ENCODE peak calls at places on chromosomes 13 and 19, in six cellular contexts. S is K562, I is HepG2, E is GM12878, V is H1, C is SK-N-SH. Q is an unnamed sample.

GRCh38 chr13:41503386-41503785 is 46.0 kb downstream of the RGCC start:
- DNase-seq in S (no peak), I (no peak), E (no peak), V (no peak), C (no peak), Q (no peak)

GRCh38 chr19:2050991-2051770 is at the start of gene MKNK2:
- DNase-seq in S (peak), I (peak), E (no peak), V (peak), C (peak), Q (peak)

GRCh38 chr13:23808803-23809202 is 80.4 kb downstream of the MIPEP start:
- DNase-seq in S (no peak), I (no peak), E (no peak), V (no peak), C (no peak), Q (no peak)

GRCh38 chr13:31797154-31797775 is 57.9 kb downstream of the RXFP2 start:
- DNase-seq in S (peak), I (peak), E (no peak), V (no peak), C (peak), Q (peak)

GRCh38 chr13:48761256-48761655 is 107.5 kb downstream of the CYSLTR2 start:
- DNase-seq in S (no peak), I (no peak), E (no peak), V (no peak), C (no peak), Q (no peak)

GRCh38 chr13:29569253-29570057 is 26.0 kb downstream of the SLC7A1 start:
- DNase-seq in S (no peak), I (peak), E (no peak), V (no peak), C (peak), Q (no peak)

GRCh38 chr19:6891761-6892385 is 4.5 kb downstream of the ADGRE1 start:
- DNase-seq in S (no peak), I (no peak), E (no peak), V (no peak), C (no peak), Q (no peak)

GRCh38 chr13:44322928-44323327 is 50.7 kb upstream of the SERP2 start:
- DNase-seq in S (no peak), I (no peak), E (no peak), V (no peak), C (no peak), Q (no peak)

GRCh38 chr19:2456301-2456570 is 523 bp downstream of the LMNB2 start:
- DNase-seq in S (no peak), I (no peak), E (no peak), V (no peak), C (no peak), Q (no peak)

GRCh38 chr19:35753634-35754364 is 3.0 kb downstream of the HSPB6 start:
- DNase-seq in S (no peak), I (no peak), E (no peak), V (no peak), C (no peak), Q (no peak)

GRCh38 chr19:1584500-1585242 is 8.0 kb downstream of the MBD3 start:
- DNase-seq in S (no peak), I (no peak), E (no peak), V (no peak), C (no peak), Q (no peak)

GRCh38 chr19:19403373-19403901 is 2.0 kb upstream of the GATAD2A start:
- DNase-seq in S (peak), I (no peak), E (no peak), V (no peak), C (no peak), Q (no peak)

GRCh38 chr19:41887711-41888382 is 4.9 kb downstream of the ARHGEF1 start:
- DNase-seq in S (no peak), I (peak), E (no peak), V (peak), C (no peak), Q (no peak)

GRCh38 chr13:46171223-46171622 is 10.8 kb downstream of the LCP1 start:
- DNase-seq in S (no peak), I (no peak), E (no peak), V (no peak), C (no peak), Q (no peak)

GRCh38 chr13:62879071-62879470 is 1463.4 kb upstream of the PCDH20 start:
- DNase-seq in S (no peak), I (no peak), E (no peak), V (no peak), C (no peak), Q (no peak)

GRCh38 chr19:53980553-53981407 is 10.7 kb upstream of the CACNG6 start:
- DNase-seq in S (no peak), I (peak), E (no peak), V (no peak), C (peak), Q (peak)

GRCh38 chr13:60494296-60494695 is 97.3 kb downstream of the TDRD3 start:
- DNase-seq in S (no peak), I (no peak), E (no peak), V (no peak), C (no peak), Q (no peak)

GRCh38 chr13:44629465-44630183 is 53.5 kb upstream of the TSC22D1 start:
- DNase-seq in S (no peak), I (no peak), E (no peak), V (no peak), C (no peak), Q (no peak)

GRCh38 chr19:53881482-53882390 is at the start of gene PRKCG:
- DNase-seq in S (peak), I (peak), E (no peak), V (no peak), C (peak), Q (peak)

GRCh38 chr13:109779074-109779473 is 7.3 kb downstream of the IRS2 start:
- DNase-seq in S (no peak), I (no peak), E (no peak), V (no peak), C (peak), Q (no peak)

GRCh38 chr19:945401-946252 is 19.8 kb downstream of the ARID3A start:
- DNase-seq in S (no peak), I (no peak), E (no peak), V (no peak), C (no peak), Q (no peak)

GRCh38 chr19:12695997-12696365 is 450 bp downstream of the FBXW9 start:
- DNase-seq in S (no peak), I (no peak), E (no peak), V (no peak), C (peak), Q (peak)

GRCh38 chr19:15108145-15108844 is 1.1 kb downstream of the SYDE1 start:
- DNase-seq in S (no peak), I (no peak), E (no peak), V (no peak), C (peak), Q (no peak)

GRCh38 chr19:40995355-40995754 is 4.3 kb downstream of the CYP2B6 start:
- DNase-seq in S (no peak), I (no peak), E (no peak), V (no peak), C (no peak), Q (no peak)

GRCh38 chr19:18300930-18301717 is 19.7 kb upstream of the JUND start:
- DNase-seq in S (peak), I (no peak), E (no peak), V (no peak), C (no peak), Q (no peak)

GRCh38 chr13:46552888-46553520 is at the start of gene LRCH1:
- DNase-seq in S (peak), I (peak), E (no peak), V (no peak), C (peak), Q (peak)

GRCh38 chr13:111961236-111961635 is 105.7 kb upstream of the SOX1 start:
- DNase-seq in S (no peak), I (no peak), E (no peak), V (no peak), C (no peak), Q (no peak)

GRCh38 chr13:111963031-111963430 is 103.9 kb upstream of the SOX1 start:
- DNase-seq in S (no peak), I (no peak), E (no peak), V (no peak), C (no peak), Q (no peak)

GRCh38 chr13:111961793-111962192 is 105.2 kb upstream of the SOX1 start:
- DNase-seq in S (no peak), I (no peak), E (no peak), V (no peak), C (no peak), Q (no peak)

GRCh38 chr13:111964411-111965035 is 102.4 kb upstream of the SOX1 start:
- DNase-seq in S (no peak), I (no peak), E (no peak), V (no peak), C (no peak), Q (no peak)

GRCh38 chr13:111962431-111962891 is 104.5 kb upstream of the SOX1 start:
- DNase-seq in S (no peak), I (no peak), E (no peak), V (no peak), C (no peak), Q (no peak)
- TF ChIP-seq CHD2 in S (no peak), I (no peak), E (no peak), V (no peak), C (no peak), Q (no peak)

GRCh38 chr19:37197768-37198167 is 12.6 kb downstream of the ZNF585B start:
- DNase-seq in S (no peak), I (no peak), E (no peak), V (no peak), C (no peak), Q (no peak)
- TF ChIP-seq CHD2 in S (no peak), I (no peak), E (no peak), V (no peak), C (no peak), Q (no peak)

DNA sequence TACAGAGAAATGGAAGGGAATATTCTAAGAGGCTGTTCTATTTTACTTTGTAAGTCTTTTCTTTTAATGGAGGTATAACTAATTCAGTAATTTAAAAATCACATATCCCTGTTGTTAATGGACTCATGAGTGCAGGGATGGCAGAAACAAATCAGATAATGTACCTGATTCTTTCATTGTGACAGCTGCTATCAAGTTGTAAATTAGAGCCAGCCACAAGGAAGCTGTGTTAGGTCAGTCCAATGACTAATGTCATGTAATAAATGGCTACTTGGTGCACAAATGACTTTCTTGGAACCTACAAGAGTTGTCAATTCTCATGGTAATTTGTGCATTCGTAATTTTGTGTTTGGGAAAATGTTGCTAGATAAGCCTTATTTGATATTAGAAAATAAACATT is 446.4 kb downstream of the DCT start:
- DNase-seq in S (no peak), I (no peak), E (no peak), V (no peak), C (no peak), Q (no peak)
- TF ChIP-seq CHD2 in S (no peak), I (no peak), E (no peak), V (no peak), C (no peak), Q (no peak)

DNA sequence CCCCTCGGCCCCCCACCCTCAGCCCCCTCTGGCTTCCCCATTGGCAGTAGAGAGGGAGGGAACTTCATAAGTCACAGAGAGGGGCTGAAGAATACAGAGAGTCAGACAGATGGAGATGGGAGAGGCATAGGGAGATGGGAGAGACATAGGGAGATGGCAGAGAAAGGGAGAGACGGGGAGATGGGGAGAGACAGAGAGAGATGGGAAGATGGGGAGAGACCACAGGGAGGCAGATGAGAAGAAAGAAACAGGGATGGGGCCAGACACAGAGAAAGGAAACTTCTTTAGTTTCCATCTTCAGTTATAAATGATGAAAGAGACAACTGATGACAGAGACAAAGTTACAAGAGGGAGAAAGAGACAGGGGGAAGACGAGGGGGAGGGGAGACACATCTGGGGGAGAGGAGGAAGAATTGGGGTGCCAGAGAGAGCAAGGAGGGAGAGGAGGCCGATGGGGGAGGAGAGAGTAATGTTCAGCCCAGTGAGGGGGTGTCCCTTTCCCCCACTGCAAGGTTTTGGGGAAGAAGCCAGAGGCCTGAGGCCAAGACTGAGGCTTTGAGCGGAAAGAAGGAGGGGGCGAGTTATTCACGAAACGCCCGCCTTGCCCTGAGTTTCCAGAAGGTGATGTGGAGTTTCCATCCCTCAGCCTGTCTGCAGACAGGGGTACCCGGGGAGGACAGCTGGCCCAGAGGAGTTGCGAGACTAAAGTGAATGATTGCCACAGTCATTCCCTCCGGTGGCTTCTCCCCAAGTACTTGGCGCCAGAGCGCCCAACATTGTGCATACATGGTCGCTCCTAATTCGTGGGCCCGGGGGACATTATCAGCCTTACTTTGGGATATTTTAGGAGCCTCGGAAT is 692 bp upstream of the PPAN start:
- DNase-seq in S (peak), I (no peak), E (peak), V (no peak), C (no peak), Q (no peak)
- TF ChIP-seq CHD2 in S (no peak), I (no peak), E (peak), V (no peak), C (no peak), Q (no peak)

DNA sequence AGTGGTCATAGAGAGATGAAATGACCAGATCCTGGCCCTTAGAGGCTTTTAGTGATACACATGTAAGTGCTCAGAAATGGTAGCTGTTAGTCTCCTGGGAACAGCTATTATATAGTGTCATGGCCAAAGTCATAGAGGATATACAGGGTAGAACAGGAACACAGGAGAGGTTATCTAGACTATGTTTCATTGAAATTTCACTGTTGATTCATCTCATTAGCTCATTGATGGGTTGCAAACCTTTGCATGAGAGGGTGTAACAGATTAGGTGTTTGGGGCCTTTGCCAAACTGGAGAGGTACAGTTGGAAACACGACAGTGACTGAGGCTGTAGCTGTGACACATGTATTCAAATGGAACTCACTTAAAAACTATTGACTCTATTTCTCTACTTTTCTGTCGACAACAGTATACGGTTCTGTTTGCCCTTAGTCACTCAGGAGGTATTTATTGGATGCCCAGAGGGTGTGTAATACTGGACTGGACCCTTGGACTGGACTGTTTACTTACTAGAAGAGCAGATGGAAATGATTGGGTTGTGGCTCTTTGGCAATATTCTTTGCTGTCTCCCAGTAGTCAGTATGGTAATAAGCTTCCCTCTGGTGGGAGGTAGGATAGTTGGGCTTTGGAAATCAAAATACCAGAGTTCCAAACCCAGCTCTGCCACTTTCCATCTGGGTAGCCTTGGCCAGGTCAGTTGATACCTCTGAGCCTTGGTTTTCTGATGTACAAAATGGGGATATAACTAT is 29.8 kb downstream of the ARHGAP35 start:
- DNase-seq in S (no peak), I (peak), E (no peak), V (no peak), C (no peak), Q (peak)
- TF ChIP-seq CHD2 in S (no peak), I (no peak), E (no peak), V (no peak), C (no peak), Q (no peak)

GRCh38 chr13:91401916-91402315 is 3.5 kb downstream of the GPC5 start:
- DNase-seq in S (no peak), I (no peak), E (no peak), V (no peak), C (no peak), Q (no peak)
- TF ChIP-seq CHD2 in S (no peak), I (no peak), E (no peak), V (no peak), C (no peak), Q (no peak)

GRCh38 chr13:79589605-79590511 is 108.9 kb downstream of the NDFIP2 start:
- DNase-seq in S (no peak), I (no peak), E (no peak), V (no peak), C (no peak), Q (no peak)

GRCh38 chr13:79591493-79591892 is 110.5 kb downstream of the NDFIP2 start:
- DNase-seq in S (no peak), I (no peak), E (no peak), V (no peak), C (no peak), Q (no peak)

GRCh38 chr13:79593121-79593520 is 112.2 kb downstream of the NDFIP2 start:
- DNase-seq in S (no peak), I (no peak), E (no peak), V (no peak), C (no peak), Q (no peak)

DNA sequence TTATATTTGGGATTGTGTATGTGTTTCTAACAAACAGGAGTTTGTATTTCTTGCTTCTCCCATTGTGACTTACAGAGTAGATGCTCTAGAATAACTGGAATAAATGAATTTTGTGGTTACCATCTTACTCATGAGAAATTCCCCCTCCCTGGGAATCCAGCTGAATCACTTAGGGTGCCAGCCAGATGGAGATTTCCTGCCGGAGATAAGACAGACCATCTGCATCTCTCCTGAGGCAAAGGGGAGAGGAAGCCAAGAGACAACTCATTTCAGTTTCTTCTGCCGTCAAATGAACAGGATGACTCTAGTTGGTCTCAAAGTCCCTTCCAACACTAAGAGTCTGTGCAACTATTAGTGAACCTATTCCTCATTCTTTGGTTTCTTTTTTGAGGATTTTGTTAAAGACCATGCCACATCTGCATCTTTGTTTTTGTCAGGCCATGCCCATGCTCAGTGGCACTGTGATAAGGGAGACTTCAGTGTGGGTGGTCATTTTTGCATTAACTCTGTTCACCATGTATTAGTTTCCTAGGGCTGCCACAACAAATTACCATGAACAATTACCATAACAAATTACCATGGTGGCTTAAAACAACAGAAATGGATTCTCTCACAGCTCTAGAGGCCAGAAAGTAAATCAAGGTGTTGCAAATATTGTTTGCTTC is 112.8 kb downstream of the NDFIP2 start:
- DNase-seq in S (no peak), I (no peak), E (no peak), V (no peak), C (peak), Q (no peak)
- TF ChIP-seq CHD2 in S (no peak), I (no peak), E (no peak), V (no peak), C (peak), Q (no peak)